ENCODE peak calls at places on chromosomes 4 and X, in ten cellular contexts. A is nephron progenitor cell; L is myocyte; N is cardiac fibroblast; Q is amniotic epithelial cell; F is ovary; T is retina; M is uterus; P is foreskin melanocyte; B is T-helper 2 cell treated with Interferon-gamma antibody and Interleukin-4, amounts not matched to agents 5 μg/mL and 100 μg/mL, for 36 hours. R is an unnamed sample.
A peak's percentile ranks its signal among the peaks of the same experiment; 100 is the strongest.

GRCh38 chr4:168098257-168098717 is 6.0 kb downstream of the ANXA10 start:
- DNase-seq in A (no peak), L (no peak), N (peak; percentile 77), Q (peak; percentile 79), F (no peak), T (no peak), M (no peak), P (no peak), B (no peak), R (no peak)

GRCh38 chrX:20252392-20253231 is 14.1 kb downstream of the RPS6KA3 start:
- DNase-seq in A (peak; percentile 35), L (peak; percentile 42), N (peak; percentile 68), Q (no peak), F (no peak), T (no peak), M (no peak), P (peak; percentile 38), B (peak; percentile 40), R (peak; percentile 37)

GRCh38 chr4:55706526-55706925 is 70.4 kb upstream of the NMU start:
- DNase-seq in A (no peak), L (no peak), N (peak; percentile 53), Q (peak; percentile 35), F (no peak), T (no peak), M (no peak), P (no peak), B (no peak), R (no peak)

GRCh38 chr4:116469582-116469981 is 615.8 kb downstream of the TRAM1L1 start:
- DNase-seq in A (no peak), L (no peak), N (no peak), Q (no peak), F (no peak), T (no peak), M (no peak), P (no peak), B (no peak), R (no peak)

GRCh38 chr4:56321246-56321645 is 66.0 kb downstream of the AASDH start:
- DNase-seq in A (no peak), L (no peak), N (peak; percentile 15), Q (peak; percentile 8), F (no peak), T (no peak), M (no peak), P (no peak), B (no peak), R (no peak)

GRCh38 chr4:6539009-6539764 is 35.8 kb upstream of the MAN2B2 start:
- DNase-seq in A (no peak), L (no peak), N (no peak), Q (no peak), F (no peak), T (no peak), M (no peak), P (no peak), B (no peak), R (no peak)

GRCh38 chr4:25860586-25861421 is 2.0 kb downstream of the SEL1L3 start:
- DNase-seq in A (no peak), L (no peak), N (peak; percentile 70), Q (peak; percentile 90), F (no peak), T (no peak), M (no peak), P (no peak), B (no peak), R (no peak)

GRCh38 chr4:120858776-120859175 is 63.8 kb downstream of the PRDM5 start:
- DNase-seq in A (no peak), L (no peak), N (peak; percentile 36), Q (no peak), F (no peak), T (no peak), M (no peak), P (no peak), B (no peak), R (no peak)

GRCh38 chr4:180913750-180914149 is 1329.5 kb upstream of the TENM3 start:
- DNase-seq in A (no peak), L (no peak), N (no peak), Q (no peak), F (no peak), T (no peak), M (no peak), P (peak; percentile 93), B (no peak), R (no peak)

GRCh38 chr4:79049840-79050520 is 110.7 kb upstream of the PAQR3 start:
- DNase-seq in A (no peak), L (no peak), N (no peak), Q (no peak), F (no peak), T (peak; percentile 79), M (no peak), P (no peak), B (no peak), R (no peak)

GRCh38 chrX:136034622-136035021 is 49.4 kb downstream of the SLC9A6 start:
- DNase-seq in A (no peak), L (no peak), N (peak; percentile 38), Q (no peak), F (no peak), T (no peak), M (no peak), P (no peak), B (no peak), R (no peak)